ENCODE peak calls at places on chromosomes 13 and 19, in nine cellular contexts. Y is prostate gland; N is CD8-positive, alpha-beta memory T cell; T is aorta; V is uterus; P is neuronal stem cell; S is left lung; U is K562; M is pancreas. E is an unnamed sample.

GRCh38 chr13:58884353-58884752 is 1252.8 kb downstream of the PCDH17 start:
- DNase-seq in Y (no peak), N (no peak), T (no peak), V (no peak), P (no peak), S (no peak), U (no peak), M (no peak), E (no peak)

GRCh38 chr13:23583491-23583890 is 13.3 kb downstream of the TNFRSF19 start:
- DNase-seq in Y (no peak), N (no peak), T (no peak), V (no peak), P (no peak), S (no peak), U (no peak), M (no peak), E (no peak)

GRCh38 chr19:19385900-19386339 is 19.6 kb upstream of the GATAD2A start:
- DNase-seq in Y (peak; percentile 26), N (no peak), T (peak; percentile 76), V (no peak), P (no peak), S (no peak), U (no peak), M (peak; percentile 42), E (no peak)

GRCh38 chr13:113033498-113033897 is 64.5 kb downstream of the MCF2L start:
- DNase-seq in Y (no peak), N (no peak), T (peak; percentile 34), V (no peak), P (no peak), S (peak; percentile 54), U (no peak), M (no peak), E (no peak)

GRCh38 chr19:17496337-17496997 is 15.0 kb upstream of the PGLS start:
- DNase-seq in Y (peak; percentile 35), N (peak; percentile 66), T (peak; percentile 74), V (peak; percentile 40), P (peak; percentile 56), S (peak; percentile 93), U (peak; percentile 90), M (peak; percentile 52), E (no peak)

GRCh38 chr19:45098521-45099464 is 5.8 kb downstream of the PPP1R37 start:
- DNase-seq in Y (peak; percentile 24), N (no peak), T (no peak), V (peak; percentile 35), P (no peak), S (no peak), U (no peak), M (no peak), E (no peak)

GRCh38 chr13:98141509-98141908 is 1.4 kb upstream of the FARP1 start:
- DNase-seq in Y (no peak), N (no peak), T (no peak), V (no peak), P (no peak), S (no peak), U (no peak), M (no peak), E (no peak)

GRCh38 chr13:76164290-76164689 is 528.2 kb downstream of the LMO7 start:
- DNase-seq in Y (no peak), N (no peak), T (no peak), V (no peak), P (no peak), S (no peak), U (no peak), M (peak; percentile 15), E (no peak)

GRCh38 chr19:10113964-10114650 is 2.6 kb downstream of the P2RY11 start:
- DNase-seq in Y (no peak), N (no peak), T (no peak), V (no peak), P (no peak), S (peak; percentile 80), U (peak; percentile 18), M (no peak), E (peak; percentile 91)

GRCh38 chr13:50366488-50367174 is 351.4 kb downstream of the KCNRG start:
- DNase-seq in Y (no peak), N (no peak), T (no peak), V (no peak), P (no peak), S (no peak), U (no peak), M (no peak), E (no peak)

GRCh38 chr19:33535176-33535575 is 13.6 kb upstream of the PEPD start:
- DNase-seq in Y (no peak), N (no peak), T (no peak), V (no peak), P (no peak), S (no peak), U (no peak), M (no peak), E (no peak)

GRCh38 chr13:57137631-57138030 is 3.1 kb upstream of the PRR20A start:
- DNase-seq in Y (no peak), N (no peak), T (no peak), V (no peak), P (no peak), S (no peak), U (no peak), M (no peak), E (no peak)

GRCh38 chr19:7372810-7373209 is 24.1 kb downstream of the ARHGEF18 start:
- DNase-seq in Y (no peak), N (no peak), T (no peak), V (no peak), P (no peak), S (no peak), U (no peak), M (no peak), E (no peak)

GRCh38 chr19:1245884-1246816 is 2.2 kb upstream of the MIDN start:
- DNase-seq in Y (peak; percentile 82), N (no peak), T (no peak), V (peak; percentile 50), P (no peak), S (no peak), U (no peak), M (peak; percentile 65), E (no peak)
- H3K4me1 ChIP-seq in Y (peaks cover 39% of the 10 kb centered on the region), N (peaks cover 41% of the 10 kb centered on the region), T (no peaks in the 10 kb centered on the region), V (peaks cover 21% of the 10 kb centered on the region), P (peaks cover 19% of the 10 kb centered on the region), S (peaks cover 69% of the 10 kb centered on the region), U (peaks cover 94% of the 10 kb centered on the region), M (peaks cover 49% of the 10 kb centered on the region), E (peaks cover 63% of the 10 kb centered on the region)

DNA sequence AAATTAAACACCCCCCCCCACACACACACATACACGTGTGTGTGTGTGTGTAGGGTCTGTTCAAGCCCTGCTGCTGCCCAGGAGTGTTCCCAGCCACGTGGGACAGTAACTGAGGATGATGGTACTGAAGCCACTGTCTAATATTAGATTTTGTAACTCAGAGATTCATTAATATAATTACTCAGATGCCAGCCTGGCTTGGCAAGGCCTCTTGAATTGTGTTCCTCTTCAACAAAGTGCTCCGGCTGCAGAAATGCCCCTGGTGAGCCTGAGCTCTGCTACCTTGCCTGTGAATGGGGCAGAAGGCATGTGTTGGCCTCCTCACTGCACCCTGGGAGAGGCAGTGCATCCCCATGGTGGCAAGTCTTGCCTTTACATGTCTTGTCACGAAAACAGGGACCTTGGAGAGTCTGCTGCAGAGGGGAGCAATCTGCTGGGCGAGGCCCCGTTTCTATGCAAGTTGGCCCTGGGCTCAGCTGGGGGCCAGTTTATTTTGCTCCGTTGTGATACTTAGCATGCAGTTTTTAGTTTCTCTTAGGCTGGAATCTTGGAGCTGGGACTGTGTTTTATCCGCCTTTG is 44.0 kb downstream of the NFIX start:
- DNase-seq in Y (no peak), N (no peak), T (no peak), V (no peak), P (no peak), S (peak; percentile 30), U (no peak), M (no peak), E (no peak)
- H3K4me1 ChIP-seq in Y (peaks cover 67% of the 10 kb centered on the region), N (peaks cover 15% of the 10 kb centered on the region), T (peaks cover 5% of the 10 kb centered on the region), V (peaks cover 32% of the 10 kb centered on the region), P (no peaks in the 10 kb centered on the region), S (peaks cover 87% of the 10 kb centered on the region), U (peaks cover 18% of the 10 kb centered on the region), M (peaks cover 20% of the 10 kb centered on the region), E (peaks cover 99% of the 10 kb centered on the region)

GRCh38 chr19:3104708-3104983 is 10.5 kb downstream of the GNA11 start:
- DNase-seq in Y (no peak), N (no peak), T (no peak), V (no peak), P (no peak), S (no peak), U (no peak), M (no peak), E (no peak)
- H3K4me1 ChIP-seq in Y (no peaks in the 10 kb centered on the region), N (peaks cover 10% of the 10 kb centered on the region), T (no peaks in the 10 kb centered on the region), V (peaks cover 17% of the 10 kb centered on the region), P (peaks cover 5% of the 10 kb centered on the region), S (peaks cover 57% of the 10 kb centered on the region), U (peaks cover 78% of the 10 kb centered on the region), M (peaks cover 9% of the 10 kb centered on the region), E (peaks cover 85% of the 10 kb centered on the region)

DNA sequence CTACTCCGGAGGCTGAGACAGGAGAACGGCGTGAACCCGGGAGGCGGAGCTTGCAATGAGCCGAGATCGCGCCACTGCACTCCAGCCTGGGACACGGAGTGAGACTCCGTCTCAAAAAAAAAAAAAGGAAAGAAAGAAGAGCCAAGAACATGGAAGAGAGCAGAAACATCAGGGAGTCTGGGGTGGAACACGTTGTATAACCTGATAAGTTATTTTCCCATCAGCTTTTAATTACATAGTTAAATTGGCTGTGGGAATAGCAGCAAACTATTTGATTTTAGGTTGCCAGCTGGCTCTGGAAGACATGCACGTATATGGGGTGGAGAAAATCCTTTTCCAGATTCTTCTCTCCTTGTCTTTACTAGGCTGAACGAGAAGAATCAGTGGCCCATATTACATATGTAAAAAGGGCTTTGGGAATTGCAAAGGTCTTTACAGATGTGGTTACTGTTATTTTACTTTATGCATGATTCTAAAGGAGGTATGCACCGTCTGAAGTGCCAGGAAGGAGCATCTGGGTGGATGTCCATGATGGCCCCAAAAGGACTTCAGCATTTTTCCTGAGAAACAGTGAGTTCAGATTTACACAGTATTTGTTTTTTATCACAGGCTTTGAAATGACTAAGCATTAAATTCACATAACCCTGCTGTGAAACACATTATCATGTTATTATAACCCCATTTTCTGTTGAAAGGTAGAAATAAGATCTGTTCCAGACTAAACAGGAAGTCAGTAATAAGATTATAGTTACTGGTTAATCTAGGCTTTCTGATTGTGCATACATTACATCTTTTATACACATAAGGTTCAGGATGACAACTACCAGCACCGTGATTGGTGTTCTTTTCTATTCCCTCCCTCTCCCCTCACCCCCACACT is 4.6 kb upstream of the NAA16 start:
- DNase-seq in Y (no peak), N (no peak), T (no peak), V (no peak), P (no peak), S (no peak), U (no peak), M (no peak), E (no peak)
- H3K4me1 ChIP-seq in Y (no peaks in the 10 kb centered on the region), N (peaks cover 10% of the 10 kb centered on the region), T (no peaks in the 10 kb centered on the region), V (no peaks in the 10 kb centered on the region), P (no peaks in the 10 kb centered on the region), S (peaks cover 5% of the 10 kb centered on the region), U (peaks cover 7% of the 10 kb centered on the region), M (no peaks in the 10 kb centered on the region), E (peaks cover 7% of the 10 kb centered on the region)

GRCh38 chr19:41862445-41862986 is 2.5 kb downstream of the RPS19 start:
- DNase-seq in Y (no peak), N (no peak), T (no peak), V (no peak), P (no peak), S (no peak), U (no peak), M (no peak), E (no peak)
- H3K4me1 ChIP-seq in Y (peaks cover 9% of the 10 kb centered on the region), N (peaks cover 69% of the 10 kb centered on the region), T (peaks cover 6% of the 10 kb centered on the region), V (peaks cover 27% of the 10 kb centered on the region), P (peaks cover 21% of the 10 kb centered on the region), S (peaks cover 74% of the 10 kb centered on the region), U (peaks cover 30% of the 10 kb centered on the region), M (peaks cover 33% of the 10 kb centered on the region), E (peaks cover 63% of the 10 kb centered on the region)

E was measured in vagina.